ENCODE peak calls at places on chromosomes 4 and X, in six cellular contexts. U is lung microvascular endothelial cell, C is HCEC 1CT, M is activated T-cell treated with anti-CD3 and anti-CD28 coated beads for 1 hour, G is A172, J is pulmonary artery endothelial cell. B is an unnamed sample.
A peak's percentile ranks its signal among the peaks of the same experiment; 100 is the strongest.

GRCh38 chr4:183285886-183286285 is 34.2 kb downstream of the CLDN22 start:
- DNase-seq in U (no peak), C (no peak), M (no peak), G (no peak), J (no peak), B (no peak)

GRCh38 chrX:47644557-47645091 is 5.7 kb downstream of the ELK1 start:
- DNase-seq in U (peak; percentile 65), C (peak; percentile 26), M (no peak), G (no peak), J (no peak), B (no peak)

GRCh38 chr4:3441501-3442459 is at the start of gene HGFAC:
- DNase-seq in U (no peak), C (no peak), M (no peak), G (no peak), J (no peak), B (no peak)

GRCh38 chrX:68995780-68996551 is 167.1 kb downstream of the EFNB1 start:
- DNase-seq in U (peak; percentile 88), C (no peak), M (no peak), G (no peak), J (no peak), B (no peak)

GRCh38 chrX:13179100-13179499 is 134.7 kb upstream of the FAM9C start:
- DNase-seq in U (no peak), C (no peak), M (no peak), G (no peak), J (no peak), B (no peak)

GRCh38 chr4:57342406-57342805 is 232.2 kb upstream of the IGFBP7 start:
- DNase-seq in U (no peak), C (no peak), M (no peak), G (no peak), J (no peak), B (no peak)

GRCh38 chr4:90419124-90419711 is 292.0 kb downstream of the CCSER1 start:
- DNase-seq in U (peak; percentile 22), C (peak; percentile 41), M (no peak), G (peak; percentile 39), J (peak; percentile 19), B (no peak)

GRCh38 chr4:165723051-165723805 is 149.8 kb upstream of the TLL1 start:
- DNase-seq in U (no peak), C (no peak), M (no peak), G (no peak), J (no peak), B (no peak)

GRCh38 chr4:189128341-189128740 is 812.3 kb upstream of the FRG1 start:
- DNase-seq in U (no peak), C (no peak), M (no peak), G (no peak), J (no peak), B (no peak)

GRCh38 chrX:154805696-154806091 is 409 bp upstream of the MPP1 start:
- DNase-seq in U (no peak), C (no peak), M (no peak), G (no peak), J (no peak), B (no peak)

GRCh38 chr4:82031386-82031785 is 342.4 kb downstream of the HNRNPD start:
- DNase-seq in U (no peak), C (no peak), M (no peak), G (no peak), J (no peak), B (no peak)

GRCh38 chrX:154313147-154313546 is 17.6 kb downstream of the TKTL1 start:
- DNase-seq in U (no peak), C (no peak), M (no peak), G (no peak), J (no peak), B (no peak)

GRCh38 chr4:172573899-172574298 is 594.7 kb upstream of the GALNT7 start:
- DNase-seq in U (peak; percentile 1), C (no peak), M (no peak), G (peak; percentile 3), J (no peak), B (no peak)

GRCh38 chr4:40190880-40191815 is 5.7 kb upstream of the RHOH start:
- DNase-seq in U (no peak), C (no peak), M (no peak), G (no peak), J (no peak), B (no peak)

GRCh38 chr4:73867783-73868182 is 1.4 kb upstream of the CXCL1 start:
- DNase-seq in U (peak; percentile 34), C (peak; percentile 17), M (no peak), G (no peak), J (no peak), B (no peak)

B was measured in esophagus squamous epithelium.